ENCODE peak calls at places on chromosomes 1 and 21, in eight cellular contexts. C, V, W, R, X, I, J and S are unnamed samples. For H3K4me1 and H3K9me3, the result is how much of the 10 kb centered on the place peaks cover.

GRCh38 chr1:110718452-110718851 is 43.7 kb upstream of the KCNA3 start:
- DNase-seq in J (no peak), V (no peak), R (no peak), C (peak), X (no peak), W (peak), I (no peak), S (no peak)

GRCh38 chr1:208595745-208596144 is 351.6 kb upstream of the PLXNA2 start:
- DNase-seq in V (peak), J (no peak), X (no peak), R (no peak), W (no peak), C (no peak), I (no peak), S (no peak)

GRCh38 chr1:19974822-19975416 is 4.5 kb downstream of the PLA2G2A start:
- DNase-seq in C (peak), W (peak), I (no peak), V (peak), J (peak), X (no peak), R (peak), S (peak)

GRCh38 chr1:199616947-199617346 is 410.6 kb upstream of the NR5A2 start:
- DNase-seq in R (no peak), X (no peak), C (no peak), I (no peak), W (no peak), J (no peak), V (no peak), S (peak)

GRCh38 chr21:41919666-41920398 is 34.0 kb downstream of the C2CD2 start:
- DNase-seq in J (no peak), I (no peak), C (no peak), W (no peak), V (no peak), R (no peak), X (no peak), S (no peak)

GRCh38 chr1:43547538-43548072 is 16.9 kb downstream of the PTPRF start:
- DNase-seq in X (no peak), J (no peak), I (no peak), V (no peak), W (no peak), R (no peak), C (no peak), S (peak)

GRCh38 chr1:94310570-94311270 is 73.3 kb upstream of the ARHGAP29 start:
- DNase-seq in J (no peak), C (no peak), I (no peak), R (no peak), V (no peak), W (no peak), X (no peak), S (no peak)

GRCh38 chr1:99533909-99534907 is 111.7 kb upstream of the PALMD start:
- DNase-seq in V (no peak), C (peak), W (no peak), X (no peak), R (no peak), J (no peak), I (no peak), S (no peak)

GRCh38 chr21:26961704-26962103 is 5.2 kb downstream of the ADAMTS5 start:
- DNase-seq in X (no peak), R (no peak), V (peak), I (no peak), C (no peak), J (no peak), W (no peak), S (peak)

GRCh38 chr1:61337981-61338848 is 255.9 kb downstream of the NFIA start:
- DNase-seq in R (no peak), V (peak), I (peak), W (peak), C (peak), J (peak), X (no peak), S (peak)

GRCh38 chr1:145906954-145907755 is 2.7 kb downstream of the ITGA10 start:
- DNase-seq in J (no peak), R (no peak), W (no peak), C (no peak), V (peak), I (no peak), X (no peak), S (no peak)

GRCh38 chr1:12078938-12079861 is 16.1 kb downstream of the TNFRSF8 start:
- DNase-seq in W (no peak), X (peak), J (peak), R (peak), I (no peak), V (peak), C (no peak), S (peak)

GRCh38 chr1:39044762-39045161 is 18.6 kb downstream of the NDUFS5 start:
- DNase-seq in C (no peak), R (no peak), X (no peak), V (no peak), W (no peak), J (no peak), I (no peak), S (no peak)

GRCh38 chr1:45499415-45499769 is 481 bp downstream of the CCDC163 start:
- DNase-seq in V (no peak), C (no peak), X (no peak), R (no peak), W (no peak), I (no peak), J (no peak), S (no peak)

GRCh38 chr1:115980998-115981993 is 5.0 kb downstream of the SLC22A15 start:
- DNase-seq in X (no peak), R (peak), C (no peak), W (no peak), I (no peak), J (peak), V (peak), S (peak)

GRCh38 chr1:193308438-193308837 is 122.0 kb upstream of the B3GALT2 start:
- DNase-seq in I (no peak), C (no peak), V (peak), J (no peak), R (no peak), X (no peak), W (no peak), S (no peak)

GRCh38 chr1:51624851-51625250 is 8.0 kb downstream of the OSBPL9 start:
- DNase-seq in J (no peak), I (no peak), R (no peak), W (no peak), V (no peak), C (no peak), X (no peak), S (no peak)

DNA sequence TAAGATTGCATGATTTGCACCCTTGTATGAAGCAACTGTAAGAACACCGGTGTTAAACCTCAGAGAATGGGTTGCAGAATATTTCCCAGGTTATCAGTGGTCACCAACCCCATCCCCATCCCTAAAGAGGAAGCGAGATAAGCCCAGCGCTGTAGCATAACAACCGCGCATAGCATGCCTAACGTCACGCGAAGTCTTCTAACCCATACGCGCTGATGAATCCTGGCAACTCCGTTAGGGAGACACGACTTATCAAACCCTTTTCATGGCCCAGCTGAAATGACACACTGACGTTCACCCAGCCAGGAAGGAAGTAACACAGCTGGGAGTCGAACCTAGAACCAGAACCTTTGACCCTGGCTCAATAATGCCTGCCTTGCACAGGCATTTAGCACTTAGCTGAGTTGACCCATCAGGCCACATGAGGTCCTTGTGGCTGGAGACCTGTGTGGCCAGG is 24.2 kb downstream of the TMEM51 start:
- DNase-seq in V (no peak), J (no peak), W (no peak), I (no peak), C (no peak), X (no peak), R (no peak), S (no peak)
- H3K4me1 ChIP-seq in V (under half), J (half or more), W (under half), I (under half), C (under half), X (under half), R (half or more), S (under half)

GRCh38 chr21:36111238-36111637 is 23.6 kb upstream of the CBR3 start:
- DNase-seq in X (no peak), C (no peak), V (no peak), J (no peak), I (no peak), R (no peak), W (no peak), S (no peak)
- H3K9me3 ChIP-seq in X (under half), C (under half), V (under half), J (under half), I (under half), R (under half), W (under half), S (under half)

GRCh38 chr1:205187420-205187819 is 24.1 kb downstream of the DSTYK start:
- DNase-seq in R (no peak), C (no peak), X (no peak), W (no peak), I (no peak), J (no peak), V (no peak), S (no peak)
- H3K4me3 ChIP-seq in R (no peak), C (no peak), X (no peak), W (no peak), I (no peak), J (no peak), V (no peak), S (no peak)

GRCh38 chr1:87024936-87025537 is 110.6 kb downstream of the HS2ST1 start:
- DNase-seq in W (no peak), J (peak), V (peak), X (no peak), I (no peak), C (no peak), R (peak), S (no peak)

GRCh38 chr1:87030740-87031400 is 116.4 kb downstream of the HS2ST1 start:
- DNase-seq in I (no peak), R (no peak), C (no peak), V (no peak), J (no peak), W (no peak), X (no peak), S (no peak)

GRCh38 chr1:87034351-87034750 is 119.9 kb downstream of the HS2ST1 start:
- DNase-seq in R (no peak), C (no peak), I (no peak), X (no peak), W (no peak), J (no peak), V (no peak), S (no peak)

GRCh38 chr1:87028576-87028975 is 114.1 kb downstream of the HS2ST1 start:
- DNase-seq in I (no peak), J (no peak), C (no peak), W (no peak), V (no peak), X (no peak), R (no peak), S (no peak)
- H3K4me1 ChIP-seq in I (under half), J (under half), C (under half), W (under half), V (under half), X (under half), R (under half), S (under half)

DNA sequence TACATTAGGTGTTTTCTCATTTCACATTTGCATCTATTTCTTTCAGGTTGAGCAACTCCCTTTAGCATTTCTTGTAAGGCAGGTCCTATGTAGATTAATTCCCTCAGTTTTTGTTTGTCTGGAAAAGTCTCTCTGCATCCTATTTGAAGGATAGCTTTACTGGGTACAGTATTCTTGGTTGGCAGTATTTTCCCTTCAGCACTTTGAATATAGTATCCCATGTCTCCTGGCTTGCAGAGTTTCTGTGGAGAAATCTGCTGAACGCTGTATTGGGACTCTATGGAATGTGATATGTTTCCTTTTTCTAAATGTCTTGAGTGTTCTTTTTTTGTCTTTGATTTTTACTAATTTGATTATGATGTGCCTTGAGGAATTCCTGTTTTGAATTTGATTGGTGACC is 28.9 kb upstream of the FAM163A start:
- DNase-seq in C (no peak), V (no peak), I (no peak), W (no peak), J (no peak), X (no peak), R (no peak), S (no peak)
- H3K9me3 ChIP-seq in C (under half), V (under half), I (under half), W (half or more), J (under half), X (under half), R (under half), S (under half)

GRCh38 chr1:13829152-13829769 is 129.3 kb downstream of the PRDM2 start:
- DNase-seq in C (no peak), X (no peak), W (no peak), R (no peak), J (peak), V (no peak), I (no peak), S (no peak)
- H3K4me3 ChIP-seq in C (no peak), X (no peak), W (no peak), R (no peak), J (peak), V (no peak), I (no peak), S (no peak)

GRCh38 chr1:158043232-158043631 is 49.8 kb downstream of the KIRREL1 start:
- DNase-seq in J (no peak), I (no peak), X (no peak), V (no peak), C (no peak), W (no peak), R (no peak), S (no peak)

GRCh38 chr1:158037876-158038359 is 44.5 kb downstream of the KIRREL1 start:
- DNase-seq in J (no peak), X (no peak), C (no peak), V (peak), W (peak), R (no peak), I (no peak), S (no peak)

GRCh38 chr1:158037008-158037875 is 43.8 kb downstream of the KIRREL1 start:
- DNase-seq in R (no peak), W (no peak), C (no peak), X (no peak), I (no peak), V (no peak), J (no peak), S (no peak)

GRCh38 chr1:158039380-158039779 is 45.9 kb downstream of the KIRREL1 start:
- DNase-seq in X (no peak), J (no peak), W (no peak), I (no peak), V (peak), C (no peak), R (no peak), S (no peak)

DNA sequence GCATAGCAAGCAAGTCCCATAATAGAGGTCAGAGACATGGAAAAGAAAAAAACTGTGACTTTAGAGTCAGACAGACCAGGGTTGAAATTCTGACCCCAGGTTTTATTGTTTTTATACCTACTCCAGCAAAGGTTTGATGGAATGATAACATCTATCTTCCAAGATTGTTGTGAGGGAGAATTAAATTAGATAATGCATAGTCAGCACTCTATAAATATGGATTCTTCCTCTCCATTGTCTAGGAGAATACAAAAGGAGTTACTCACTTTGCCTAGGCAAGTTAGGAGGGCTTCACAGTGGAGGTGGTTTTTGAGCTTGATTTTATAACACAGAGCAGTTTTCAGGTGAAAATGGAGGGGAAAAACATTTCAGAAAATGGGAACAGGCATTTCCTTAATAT is 46.9 kb downstream of the KIRREL1 start:
- DNase-seq in W (no peak), X (no peak), J (no peak), C (no peak), R (no peak), I (no peak), V (no peak), S (no peak)
- H3K4me1 ChIP-seq in W (half or more), X (under half), J (under half), C (under half), R (half or more), I (under half), V (under half), S (under half)

DNA sequence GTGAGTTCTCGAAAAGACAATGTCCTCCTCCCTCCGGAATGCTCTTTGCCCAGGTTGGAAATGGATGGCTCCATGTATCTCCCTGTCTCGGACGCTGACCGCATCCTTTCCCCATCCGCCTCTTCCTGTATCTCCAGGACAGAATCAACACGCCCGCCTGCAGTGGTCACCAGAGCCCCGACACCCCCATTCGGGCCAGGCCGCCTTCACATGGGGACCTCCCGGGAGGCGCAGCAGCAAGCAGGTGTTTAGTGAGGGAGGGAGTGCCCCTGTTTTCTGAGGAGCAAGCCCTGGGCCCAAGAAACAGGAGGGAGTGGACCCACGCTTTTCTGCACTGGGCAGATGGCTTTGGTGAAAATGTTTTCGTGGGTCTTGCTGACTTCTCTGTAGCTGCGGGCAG is 83.5 kb upstream of the TTC34 start:
- DNase-seq in R (no peak), I (no peak), X (no peak), J (no peak), V (no peak), W (no peak), C (no peak), S (no peak)
- H3K9me3 ChIP-seq in R (under half), I (under half), X (under half), J (under half), V (under half), W (under half), C (under half), S (under half)

GRCh38 chr1:164561461-164561860 is 2.5 kb downstream of the PBX1 start:
- DNase-seq in W (no peak), J (no peak), I (no peak), V (peak), R (no peak), X (no peak), C (no peak), S (no peak)

GRCh38 chr1:164559342-164560070 is 522 bp downstream of the PBX1 start:
- DNase-seq in W (peak), J (no peak), X (no peak), V (peak), I (peak), C (peak), R (no peak), S (no peak)

GRCh38 chr1:164560076-164560475 is 1.1 kb downstream of the PBX1 start:
- DNase-seq in R (no peak), V (peak), X (no peak), C (no peak), I (no peak), J (no peak), W (no peak), S (no peak)

GRCh38 chr1:164561007-164561406 is 2.0 kb downstream of the PBX1 start:
- DNase-seq in J (no peak), X (no peak), R (no peak), C (no peak), W (no peak), V (peak), I (no peak), S (no peak)

DNA sequence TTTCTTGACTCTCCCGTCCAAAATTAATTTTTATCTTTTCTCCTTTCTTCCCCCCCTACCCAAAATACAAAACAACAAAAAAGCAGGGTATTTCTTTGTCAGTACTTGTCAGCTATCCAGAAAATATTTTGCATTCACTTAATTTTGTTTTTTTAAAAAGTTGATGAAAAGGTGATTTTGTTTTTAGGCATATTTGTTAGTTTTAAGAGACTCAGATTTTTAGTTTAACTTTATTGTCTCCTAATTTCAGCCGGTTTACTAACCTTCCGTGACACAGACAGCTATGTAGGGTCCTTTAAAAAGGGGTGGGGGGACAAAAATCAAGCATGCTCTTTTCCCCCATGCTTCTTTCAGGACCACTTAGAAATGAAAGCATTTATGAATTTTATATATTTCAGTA is 1.5 kb downstream of the PBX1 start:
- DNase-seq in W (no peak), X (no peak), R (no peak), V (no peak), C (no peak), J (no peak), I (no peak), S (no peak)
- H3K4me3 ChIP-seq in W (peak), X (no peak), R (peak), V (peak), C (peak), J (no peak), I (peak), S (peak)

GRCh38 chr1:118982816-118983557 is 5.2 kb downstream of the TBX15 start:
- DNase-seq in V (peak), I (no peak), W (no peak), X (no peak), R (no peak), J (no peak), C (no peak), S (no peak)

GRCh38 chr1:118984086-118984989 is 3.8 kb downstream of the TBX15 start:
- DNase-seq in C (no peak), R (no peak), V (peak), X (no peak), I (no peak), W (no peak), J (no peak), S (no peak)

GRCh38 chr1:118984990-118985608 is 3.0 kb downstream of the TBX15 start:
- DNase-seq in V (peak), X (no peak), C (no peak), W (no peak), I (no peak), R (no peak), J (no peak), S (no peak)

GRCh38 chr1:118982281-118982680 is 5.9 kb downstream of the TBX15 start:
- DNase-seq in I (no peak), C (no peak), J (no peak), V (peak), W (no peak), R (no peak), X (no peak), S (no peak)

GRCh38 chr1:118983558-118984021 is 4.6 kb downstream of the TBX15 start:
- DNase-seq in J (no peak), C (no peak), W (no peak), V (peak), I (no peak), X (no peak), R (no peak), S (no peak)
- H3K4me1 ChIP-seq in J (under half), C (half or more), W (half or more), V (under half), I (under half), X (under half), R (under half), S (under half)